ENCODE peak calls at places on chromosomes 4 and X, in nine cellular contexts. K, P, L, N, J, D, B, Y and Z are unnamed samples.

GRCh38 chr4:67909910-67910905 is 26.4 kb upstream of the TMPRSS11D start:
- DNase-seq in K (no peak), P (peak; percentile 23), L (no peak), N (no peak), J (no peak), D (no peak), B (no peak), Y (peak; percentile 17), Z (no peak)

GRCh38 chr4:121814756-121815155 is 8.9 kb downstream of the CCNA2 start:
- DNase-seq in K (no peak), P (peak; percentile 55), L (no peak), N (no peak), J (no peak), D (no peak), B (no peak), Y (no peak), Z (no peak)

GRCh38 chrX:19535481-19535880 is 20.2 kb upstream of the MAP3K15 start:
- DNase-seq in K (no peak), P (no peak), L (no peak), N (no peak), J (no peak), D (no peak), B (no peak), Y (no peak), Z (no peak)

GRCh38 chr4:43132010-43132582 is 239.6 kb downstream of the GRXCR1 start:
- DNase-seq in K (peak; percentile 1), P (peak; percentile 3), L (peak; percentile 49), N (peak; percentile 39), J (peak; percentile 56), D (no peak), B (peak; percentile 1), Y (peak; percentile 52), Z (peak; percentile 31)

GRCh38 chr4:140049024-140049923 is 104.7 kb downstream of the MAML3 start:
- DNase-seq in K (peak; percentile 7), P (peak; percentile 43), L (no peak), N (no peak), J (peak; percentile 45), D (no peak), B (no peak), Y (peak; percentile 50), Z (no peak)

GRCh38 chrX:123217077-123217476 is 33.0 kb downstream of the GRIA3 start:
- DNase-seq in K (no peak), P (peak; percentile 30), L (no peak), N (no peak), J (no peak), D (no peak), B (no peak), Y (no peak), Z (peak; percentile 10)

GRCh38 chrX:39813631-39814246 is 284.0 kb downstream of the BCOR start:
- DNase-seq in K (no peak), P (no peak), L (no peak), N (no peak), J (no peak), D (no peak), B (no peak), Y (peak; percentile 34), Z (no peak)

GRCh38 chr4:149549911-149550310 is 265.7 kb downstream of the IQCM start:
- DNase-seq in K (no peak), P (peak; percentile 18), L (no peak), N (no peak), J (no peak), D (no peak), B (no peak), Y (no peak), Z (no peak)

GRCh38 chr4:37385424-37385823 is 140.9 kb downstream of the NWD2 start:
- DNase-seq in K (no peak), P (no peak), L (no peak), N (no peak), J (no peak), D (no peak), B (no peak), Y (no peak), Z (no peak)

GRCh38 chr4:139633661-139634060 is 32.0 kb upstream of the MGST2 start:
- DNase-seq in K (no peak), P (no peak), L (no peak), N (no peak), J (no peak), D (no peak), B (no peak), Y (no peak), Z (no peak)

GRCh38 chrX:37984880-37985279 is 21.5 kb upstream of the SYTL5 start:
- DNase-seq in K (no peak), P (no peak), L (no peak), N (no peak), J (no peak), D (no peak), B (no peak), Y (no peak), Z (no peak)

GRCh38 chr4:23789765-23790164 is 100.1 kb downstream of the PPARGC1A start:
- DNase-seq in K (no peak), P (peak; percentile 83), L (no peak), N (no peak), J (no peak), D (no peak), B (no peak), Y (no peak), Z (peak; percentile 73)

GRCh38 chr4:143241892-143242291 is 57.2 kb downstream of the USP38 start:
- DNase-seq in K (no peak), P (no peak), L (no peak), N (no peak), J (no peak), D (no peak), B (no peak), Y (peak; percentile 63), Z (no peak)